ENCODE peak calls at places on chromosomes 1 and 21, in eight cellular contexts. Q, Y, F, Z, H, P, T and C are unnamed samples.

GRCh38 chr1:185653615-185654014 is 80.6 kb upstream of the HMCN1 start:
- DNase-seq in P (no peak), Q (no peak), Y (no peak), H (no peak), Z (no peak), F (no peak), T (no peak), C (no peak)

GRCh38 chr1:21344750-21345443 is 54.6 kb upstream of the ECE1 start:
- DNase-seq in Q (no peak), Y (no peak), T (no peak), F (no peak), Z (no peak), P (no peak), H (no peak), C (no peak)

GRCh38 chr21:29521872-29522271 is 223.2 kb downstream of the BACH1 start:
- DNase-seq in F (no peak), Q (no peak), Z (no peak), T (no peak), P (no peak), Y (no peak), H (no peak), C (no peak)

GRCh38 chr1:196043268-196043667 is 565.0 kb downstream of the KCNT2 start:
- DNase-seq in F (no peak), Q (no peak), Z (peak; percentile 10), H (no peak), P (no peak), T (no peak), Y (no peak), C (no peak)

GRCh38 chr1:8598060-8598724 is 219.2 kb downstream of the RERE start:
- DNase-seq in Y (no peak), H (no peak), Q (no peak), F (no peak), T (peak; percentile 59), P (no peak), Z (no peak), C (no peak)

GRCh38 chr1:109265016-109265415 is 15.7 kb downstream of the CELSR2 start:
- DNase-seq in F (no peak), Z (no peak), Y (no peak), H (no peak), Q (no peak), P (no peak), T (no peak), C (no peak)

GRCh38 chr1:183877321-183877720 is 72.4 kb downstream of the RGL1 start:
- DNase-seq in Y (no peak), F (no peak), Q (no peak), H (peak; percentile 30), P (no peak), Z (no peak), T (peak; percentile 74), C (no peak)

GRCh38 chr1:228098323-228098931 is 4.7 kb downstream of the C1orf35 start:
- DNase-seq in Z (no peak), Q (no peak), H (no peak), T (no peak), Y (no peak), F (no peak), P (no peak), C (no peak)

GRCh38 chr1:182095946-182096345 is 34.4 kb upstream of the ZNF648 start:
- DNase-seq in Z (peak; percentile 28), Q (no peak), H (no peak), Y (no peak), F (no peak), P (no peak), T (no peak), C (no peak)

GRCh38 chr1:162178432-162178831 is 108.9 kb downstream of the NOS1AP start:
- DNase-seq in Z (no peak), Y (no peak), F (no peak), P (no peak), T (no peak), Q (no peak), H (no peak), C (no peak)

GRCh38 chr1:183569141-183569540 is 21.1 kb downstream of the NCF2 start:
- DNase-seq in H (peak; percentile 8), Y (no peak), P (no peak), F (no peak), Z (peak; percentile 43), Q (no peak), T (no peak), C (no peak)

GRCh38 chr1:942864-943533 is 16.1 kb downstream of the NOC2L start:
- DNase-seq in F (no peak), Q (no peak), T (peak; percentile 77), H (no peak), Y (no peak), P (no peak), Z (no peak), C (no peak)